ENCODE peak calls at places on chromosome 7, in four cellular contexts. R is immature natural killer cell, O is KBM-7, F is cerebellum. J is an unnamed sample.

GRCh38 chr7:121049028-121049791 is 60.7 kb downstream of the CPED1 start:
- DNase-seq in R (no peak), F (no peak), O (no peak), J (no peak)

GRCh38 chr7:70183278-70183677 is 585.0 kb downstream of the AUTS2 start:
- DNase-seq in R (no peak), O (no peak), F (no peak), J (no peak)

GRCh38 chr7:64947252-64948000 is 43.4 kb downstream of the ZNF117 start:
- DNase-seq in R (no peak), F (peak; percentile 8), O (no peak), J (no peak)

GRCh38 chr7:13987395-13987794 is 2.1 kb downstream of the ETV1 start:
- DNase-seq in R (no peak), F (no peak), O (no peak), J (peak; percentile 31)

GRCh38 chr7:953547-954327 is 743 bp downstream of the ADAP1 start:
- DNase-seq in F (peak; percentile 91), O (peak; percentile 47), R (peak; percentile 52), J (peak; percentile 92)

GRCh38 chr7:17044396-17044795 is 162.6 kb upstream of the AGR3 start:
- DNase-seq in O (no peak), R (no peak), F (no peak), J (no peak)

GRCh38 chr7:44072364-44073231 is 7.2 kb upstream of the PGAM2 start:
- DNase-seq in R (peak; percentile 37), F (peak; percentile 58), O (peak; percentile 48), J (peak; percentile 78)

GRCh38 chr7:897771-898376 is 21.5 kb downstream of the GET4 start:
- DNase-seq in F (peak; percentile 66), R (no peak), O (no peak), J (peak; percentile 58)

GRCh38 chr7:130142654-130143333 is 62.4 kb downstream of the TMEM209 start:
- DNase-seq in F (no peak), R (no peak), O (no peak), J (peak; percentile 48)

GRCh38 chr7:66146701-66147100 is 32.1 kb downstream of the CRCP start:
- DNase-seq in F (no peak), O (no peak), R (no peak), J (no peak)

GRCh38 chr7:22676385-22676784 is 50.6 kb upstream of the IL6 start:
- DNase-seq in R (no peak), F (no peak), O (no peak), J (no peak)

GRCh38 chr7:106282852-106283251 is 1.9 kb downstream of the NAMPT start:
- DNase-seq in O (no peak), R (no peak), F (no peak), J (no peak)

GRCh38 chr7:154953006-154953684 is 49.8 kb downstream of the PAXIP1 start:
- DNase-seq in R (peak; percentile 28), O (peak; percentile 61), F (no peak), J (peak; percentile 33)

GRCh38 chr7:112162161-112163020 is 43.8 kb downstream of the DOCK4 start:
- DNase-seq in F (peak; percentile 38), R (no peak), O (peak; percentile 69), J (peak; percentile 56)

GRCh38 chr7:17233643-17234397 is 64.6 kb upstream of the AHR start:
- DNase-seq in F (no peak), O (no peak), R (no peak), J (no peak)

GRCh38 chr7:99679032-99679399 is 780 bp downstream of the CYP3A5 start:
- DNase-seq in O (no peak), F (no peak), R (no peak), J (no peak)

GRCh38 chr7:18995811-18996400 is 121.5 kb downstream of the TWIST1 start:
- DNase-seq in O (no peak), F (no peak), R (no peak), J (no peak)

GRCh38 chr7:27187702-27188665 is 3.0 kb upstream of the HOXA11 start:
- DNase-seq in F (no peak), O (peak; percentile 81), R (no peak), J (no peak)

GRCh38 chr7:28328161-28328560 is 84.2 kb upstream of the CREB5 start:
- DNase-seq in F (no peak), O (no peak), R (no peak), J (no peak)

GRCh38 chr7:27453702-27454405 is 208.8 kb downstream of the HIBADH start:
- DNase-seq in R (no peak), F (no peak), O (no peak), J (no peak)

GRCh38 chr7:3068568-3068967 is 24.9 kb upstream of the CARD11 start:
- DNase-seq in R (peak; percentile 78), O (peak; percentile 60), F (no peak), J (no peak)

GRCh38 chr7:747186-747585 is 20.1 kb upstream of the PRKAR1B start:
- DNase-seq in O (no peak), F (no peak), R (no peak), J (no peak)

GRCh38 chr7:157189405-157189804 is 50.7 kb downstream of the UBE3C start:
- DNase-seq in R (no peak), O (no peak), F (no peak), J (no peak)

GRCh38 chr7:32256811-32257210 is 186.6 kb upstream of the PDE1C start:
- DNase-seq in O (no peak), F (no peak), R (no peak), J (no peak)

GRCh38 chr7:33076737-33077136 is 14.2 kb upstream of the NT5C3A start:
- DNase-seq in F (no peak), O (peak; percentile 20), R (no peak), J (no peak)

GRCh38 chr7:106905734-106906133 is 40.7 kb downstream of the PIK3CG start:
- DNase-seq in R (no peak), O (no peak), F (no peak), J (no peak)

GRCh38 chr7:128814496-128814895 is 15.7 kb upstream of the FLNC start:
- DNase-seq in O (no peak), R (no peak), F (no peak), J (no peak)

GRCh38 chr7:7486362-7486761 is 49.3 kb downstream of the COL28A1 start:
- DNase-seq in O (no peak), F (no peak), R (no peak), J (no peak)

GRCh38 chr7:156474241-156474743 is 166.3 kb upstream of the RNF32 start:
- DNase-seq in R (no peak), F (no peak), O (no peak), J (no peak)

GRCh38 chr7:121080257-121080912 is 91.9 kb downstream of the CPED1 start:
- DNase-seq in R (no peak), O (no peak), F (no peak), J (no peak)

J was measured in G401.